ENCODE peak calls at places on chromosomes 12 and 14, in five cellular contexts. One of them, this sample, is unnamed.

GRCh38 chr14:54094765-54095164 is 138.1 kb upstream of the BMP4 start:
- DNase-seq in stomach: no peak
- DNase-seq in heart left ventricle: no peak
- DNase-seq in A549: no peak
- DNase-seq in tibial nerve: no peak
- DNase-seq in this sample: no peak

GRCh38 chr14:25411933-25412757 is 362.2 kb upstream of the STXBP6 start:
- DNase-seq in A549: no peak
- DNase-seq in stomach: no peak
- DNase-seq in heart left ventricle: no peak
- DNase-seq in tibial nerve: no peak
- DNase-seq in this sample: no peak

GRCh38 chr12:91811481-91812287 is 334.0 kb downstream of the BTG1 start:
- DNase-seq in heart left ventricle: peak; percentile 77
- DNase-seq in tibial nerve: peak; percentile 83
- DNase-seq in A549: peak; percentile 33
- DNase-seq in stomach: peak; percentile 76
- DNase-seq in this sample: peak; percentile 73

GRCh38 chr14:27845902-27846301 is 920.7 kb upstream of the FOXG1 start:
- DNase-seq in A549: no peak
- DNase-seq in stomach: no peak
- DNase-seq in heart left ventricle: no peak
- DNase-seq in tibial nerve: no peak
- DNase-seq in this sample: no peak

GRCh38 chr12:10457760-10458159 is 4.6 kb upstream of the KLRC1 start:
- DNase-seq in heart left ventricle: no peak
- DNase-seq in A549: no peak
- DNase-seq in tibial nerve: no peak
- DNase-seq in stomach: no peak
- DNase-seq in this sample: no peak

GRCh38 chr14:60651051-60651935 is 2.0 kb upstream of the SIX1 start:
- DNase-seq in heart left ventricle: no peak
- DNase-seq in A549: no peak
- DNase-seq in tibial nerve: no peak
- DNase-seq in stomach: no peak
- DNase-seq in this sample: no peak

GRCh38 chr14:22303589-22304195 is 285.3 kb downstream of the DAD1 start:
- DNase-seq in stomach: no peak
- DNase-seq in heart left ventricle: no peak
- DNase-seq in tibial nerve: no peak
- DNase-seq in A549: no peak
- DNase-seq in this sample: no peak

GRCh38 chr12:23472329-23472971 is 477.0 kb downstream of the SOX5 start:
- DNase-seq in A549: no peak
- DNase-seq in heart left ventricle: no peak
- DNase-seq in tibial nerve: no peak
- DNase-seq in stomach: no peak
- DNase-seq in this sample: no peak

GRCh38 chr14:90387201-90387600 is 9.6 kb upstream of the CALM1 start:
- DNase-seq in stomach: no peak
- DNase-seq in A549: no peak
- DNase-seq in tibial nerve: no peak
- DNase-seq in heart left ventricle: no peak
- DNase-seq in this sample: no peak

GRCh38 chr12:84911331-84912190 is 1.0 kb downstream of the SLC6A15 start:
- DNase-seq in tibial nerve: no peak
- DNase-seq in A549: peak; percentile 67
- DNase-seq in heart left ventricle: peak; percentile 58
- DNase-seq in stomach: no peak
- DNase-seq in this sample: peak; percentile 24

GRCh38 chr14:22549981-22550670 is 38.9 kb downstream of the DAD1 start:
- DNase-seq in tibial nerve: no peak
- DNase-seq in A549: no peak
- DNase-seq in stomach: no peak
- DNase-seq in heart left ventricle: no peak
- DNase-seq in this sample: no peak

GRCh38 chr14:58272589-58273372 is 25.6 kb upstream of the ARID4A start:
- DNase-seq in tibial nerve: no peak
- DNase-seq in heart left ventricle: no peak
- DNase-seq in A549: peak; percentile 8
- DNase-seq in stomach: peak; percentile 44
- DNase-seq in this sample: no peak

GRCh38 chr12:13390381-13390856 is 193.9 kb downstream of the EMP1 start:
- DNase-seq in stomach: peak; percentile 98
- DNase-seq in tibial nerve: peak; percentile 38
- DNase-seq in A549: peak; percentile 76
- DNase-seq in heart left ventricle: peak; percentile 89
- DNase-seq in this sample: peak; percentile 93

DNA sequence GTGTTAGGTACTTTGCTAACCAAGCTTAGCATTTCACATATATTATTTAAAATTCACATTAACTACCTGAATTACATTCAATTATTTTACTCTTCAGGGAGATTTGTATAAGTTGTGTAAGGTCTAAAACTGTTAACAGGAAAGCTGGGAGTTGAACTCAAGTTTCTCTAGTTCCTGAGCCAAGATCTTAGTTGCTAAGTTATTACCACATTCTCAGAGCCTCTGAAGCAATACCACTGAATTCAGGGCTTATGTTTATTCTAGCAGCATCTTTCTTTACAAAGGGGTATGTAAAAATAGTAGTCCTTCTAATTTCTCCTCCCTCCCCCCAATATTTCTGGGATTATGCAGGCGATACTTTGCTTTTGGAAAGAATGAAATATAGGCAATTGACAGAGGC is 786.8 kb downstream of the DIO2 start:
- DNase-seq in heart left ventricle: no peak
- DNase-seq in A549: no peak
- DNase-seq in stomach: no peak
- DNase-seq in tibial nerve: no peak
- DNase-seq in this sample: no peak
- TF ChIP-seq POLR2A in heart left ventricle: no peak
- TF ChIP-seq POLR2A in A549: no peak
- TF ChIP-seq POLR2A in stomach: no peak
- TF ChIP-seq POLR2A in tibial nerve: no peak
- TF ChIP-seq POLR2A in this sample: no peak

DNA sequence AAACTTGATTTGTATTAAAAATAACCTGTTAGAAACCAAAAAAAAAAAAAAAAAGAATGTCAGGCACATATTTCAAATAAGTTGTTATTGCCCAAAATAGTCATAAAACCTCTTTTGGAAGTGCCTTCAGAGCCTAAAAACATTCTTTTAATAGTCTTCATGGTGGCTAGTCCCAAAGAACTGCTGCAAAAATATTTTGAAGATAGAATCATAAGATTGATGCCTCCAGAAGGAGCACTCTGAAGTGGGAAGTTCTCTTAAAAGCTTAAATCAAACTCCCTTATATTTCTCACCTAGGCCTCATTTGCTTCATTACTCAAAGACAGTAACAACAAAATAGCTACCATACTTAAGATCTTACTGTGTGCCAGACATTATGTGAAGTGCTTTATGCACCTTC is 27.2 kb upstream of the NT5DC3 start:
- DNase-seq in A549: no peak
- DNase-seq in tibial nerve: no peak
- DNase-seq in stomach: no peak
- DNase-seq in heart left ventricle: no peak
- DNase-seq in this sample: no peak
- TF ChIP-seq CTCF in A549: no peak
- TF ChIP-seq CTCF in tibial nerve: no peak
- TF ChIP-seq CTCF in stomach: no peak
- TF ChIP-seq CTCF in heart left ventricle: no peak
- TF ChIP-seq CTCF in this sample: no peak

GRCh38 chr12:42385341-42385841 is 59.4 kb downstream of the PPHLN1 start:
- DNase-seq in heart left ventricle: no peak
- DNase-seq in A549: no peak
- DNase-seq in tibial nerve: no peak
- DNase-seq in stomach: no peak
- DNase-seq in this sample: no peak
- H3K4me3 ChIP-seq in heart left ventricle: no peak overlapping the region
- H3K4me3 ChIP-seq in A549: no peak overlapping the region
- H3K4me3 ChIP-seq in tibial nerve: no peak overlapping the region
- H3K4me3 ChIP-seq in stomach: no peak overlapping the region
- H3K4me3 ChIP-seq in this sample: no peak overlapping the region

GRCh38 chr12:124563809-124564208 is 3.6 kb downstream of the NCOR2 start:
- DNase-seq in A549: no peak
- DNase-seq in tibial nerve: no peak
- DNase-seq in heart left ventricle: no peak
- DNase-seq in stomach: no peak
- DNase-seq in this sample: no peak
- TF ChIP-seq POLR2A in A549: no peak
- TF ChIP-seq POLR2A in tibial nerve: no peak
- TF ChIP-seq POLR2A in heart left ventricle: no peak
- TF ChIP-seq POLR2A in stomach: no peak
- TF ChIP-seq POLR2A in this sample: no peak

GRCh38 chr14:104075530-104076151 is 9.9 kb upstream of the ASPG start:
- DNase-seq in heart left ventricle: no peak
- DNase-seq in tibial nerve: no peak
- DNase-seq in A549: no peak
- DNase-seq in stomach: no peak
- DNase-seq in this sample: no peak
- TF ChIP-seq CTCF in heart left ventricle: peak; percentile 43
- TF ChIP-seq CTCF in tibial nerve: no peak
- TF ChIP-seq CTCF in A549: peak; percentile 42
- TF ChIP-seq CTCF in stomach: no peak
- TF ChIP-seq CTCF in this sample: no peak

DNA sequence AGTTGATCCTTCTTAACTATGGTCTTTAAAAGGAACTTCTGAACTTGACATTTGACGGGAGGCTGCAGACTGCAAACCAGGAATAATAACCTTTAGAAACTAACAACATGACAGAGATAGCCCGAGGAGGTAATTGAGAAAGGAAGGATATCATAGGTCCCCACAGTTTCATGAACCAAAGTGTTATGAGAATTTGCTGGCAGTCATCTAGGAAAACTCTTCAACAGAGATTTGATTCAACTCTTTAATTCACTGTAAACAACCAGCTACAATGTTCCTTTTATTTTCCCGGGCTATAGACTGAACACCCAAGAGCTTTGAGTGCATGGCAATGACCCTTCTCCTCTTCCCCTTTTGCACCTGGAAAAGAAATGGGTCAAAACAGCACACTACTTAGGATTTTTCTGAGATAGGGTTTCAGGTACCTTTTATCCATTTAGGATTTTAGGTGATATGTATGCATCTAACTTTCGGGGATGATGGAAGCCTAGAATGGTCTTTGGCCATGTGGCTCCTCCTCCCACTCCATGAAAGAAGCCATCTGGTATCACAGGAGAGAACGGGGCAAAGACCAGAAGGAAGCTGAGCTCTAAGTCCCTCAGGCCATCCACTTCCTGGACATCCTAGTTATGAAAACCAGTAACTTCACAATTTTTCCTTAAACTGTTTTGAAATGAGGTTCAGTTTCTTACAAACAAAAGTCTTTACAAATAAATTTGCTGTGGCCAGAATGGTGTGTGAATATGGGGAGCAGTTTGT is 23.0 kb downstream of the GLT8D2 start:
- DNase-seq in heart left ventricle: no peak
- DNase-seq in A549: no peak
- DNase-seq in stomach: no peak
- DNase-seq in tibial nerve: no peak
- DNase-seq in this sample: no peak
- H3K4me3 ChIP-seq in heart left ventricle: no peak overlapping the region
- H3K4me3 ChIP-seq in A549: no peak overlapping the region
- H3K4me3 ChIP-seq in stomach: no peak overlapping the region
- H3K4me3 ChIP-seq in tibial nerve: no peak overlapping the region
- H3K4me3 ChIP-seq in this sample: no peak overlapping the region

GRCh38 chr12:102061556-102062418 is at the start of gene WASHC3:
- DNase-seq in stomach: peak; percentile 95
- DNase-seq in heart left ventricle: peak; percentile 97
- DNase-seq in tibial nerve: peak; percentile 93
- DNase-seq in A549: peak; percentile 80
- DNase-seq in this sample: peak; percentile 96
- TF ChIP-seq POLR2A in stomach: no peak
- TF ChIP-seq POLR2A in heart left ventricle: peak; percentile 77
- TF ChIP-seq POLR2A in tibial nerve: peak; percentile 87
- TF ChIP-seq POLR2A in A549: peak; percentile 67
- TF ChIP-seq POLR2A in this sample: peak; percentile 56

DNA sequence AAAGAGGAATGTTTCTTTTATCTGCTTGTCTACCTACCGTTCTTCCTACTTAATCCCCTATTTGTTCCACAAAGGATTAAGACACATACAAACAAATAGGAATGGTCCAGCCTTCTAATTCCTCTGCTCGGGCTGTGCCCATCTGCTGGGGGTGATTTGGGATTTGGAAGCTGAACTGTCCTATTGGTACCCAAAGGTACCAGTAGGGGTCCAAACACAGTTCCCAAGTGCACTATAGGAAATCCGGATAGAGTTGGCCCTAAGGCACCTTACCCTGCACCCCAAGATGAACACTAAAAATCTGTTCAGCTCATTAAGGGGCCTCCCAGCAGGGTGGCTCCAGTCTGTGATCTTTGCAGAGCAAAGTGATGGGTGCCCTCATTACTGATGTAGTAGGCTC is 566.9 kb downstream of the NRXN3 start:
- DNase-seq in A549: no peak
- DNase-seq in tibial nerve: no peak
- DNase-seq in stomach: no peak
- DNase-seq in heart left ventricle: no peak
- DNase-seq in this sample: no peak
- TF ChIP-seq CTCF in A549: no peak
- TF ChIP-seq CTCF in tibial nerve: no peak
- TF ChIP-seq CTCF in stomach: no peak
- TF ChIP-seq CTCF in heart left ventricle: no peak
- TF ChIP-seq CTCF in this sample: no peak

DNA sequence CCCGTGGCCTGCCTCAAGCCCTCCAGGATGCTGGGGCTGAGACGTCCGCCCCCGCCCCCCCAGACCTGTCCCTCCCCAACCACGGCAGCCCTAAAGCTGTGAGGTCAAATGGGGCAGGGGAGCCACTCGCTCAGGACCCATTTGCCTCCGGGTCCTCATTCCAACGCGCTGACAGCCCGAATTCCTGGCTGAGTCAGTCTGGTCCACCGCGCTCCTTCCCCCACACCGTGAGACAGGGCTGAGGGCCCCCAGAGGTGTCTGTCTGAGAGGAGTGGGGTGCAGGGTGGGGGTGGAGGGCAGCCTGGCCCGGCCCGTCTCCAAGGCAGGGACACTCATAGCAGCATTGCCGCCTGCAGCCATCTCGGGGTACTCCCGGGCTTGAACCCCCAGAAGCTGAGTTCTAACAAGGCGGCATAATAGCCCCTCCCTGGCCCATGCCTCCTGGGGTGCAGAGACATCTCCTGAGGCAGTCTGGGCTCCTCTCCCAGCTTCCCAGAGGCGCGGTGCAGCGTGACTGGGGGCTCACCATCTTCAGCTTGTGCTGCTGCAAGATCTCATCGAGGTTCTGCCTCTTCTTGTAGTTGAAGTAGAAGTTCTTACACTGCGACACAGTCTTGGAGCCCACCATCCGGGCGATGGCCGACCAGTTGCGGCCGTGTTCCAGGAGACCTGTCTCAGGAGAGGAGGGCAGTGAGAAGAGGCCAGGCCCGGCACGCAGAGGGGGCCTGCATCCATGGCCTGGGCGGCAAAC is 90.5 kb downstream of the RFLNA start:
- DNase-seq in tibial nerve: no peak
- DNase-seq in A549: no peak
- DNase-seq in stomach: no peak
- DNase-seq in heart left ventricle: no peak
- DNase-seq in this sample: no peak
- H3K4me3 ChIP-seq in tibial nerve: no peak overlapping the region
- H3K4me3 ChIP-seq in A549: peak overlapping the region; percentile 79
- H3K4me3 ChIP-seq in stomach: no peak overlapping the region
- H3K4me3 ChIP-seq in heart left ventricle: no peak overlapping the region
- H3K4me3 ChIP-seq in this sample: no peak overlapping the region